ENCODE peak calls at places on chromosomes 5 and 9, in seven cellular contexts. W is endothelial cell of umbilical vein, I is GM23248, S is fibroblast of lung, J is astrocyte, G is GM12878, A is K562. M is an unnamed sample.

GRCh38 chr5:5335115-5335514 is 87.4 kb upstream of the ICE1 start:
- DNase-seq in S (peak; percentile 60), J (peak; percentile 51), I (no peak), A (no peak), W (no peak), G (no peak), M (no peak)

GRCh38 chr5:83718195-83718825 is 2.3 kb downstream of the HAPLN1 start:
- DNase-seq in G (no peak), S (peak; percentile 69), A (peak; percentile 56), J (peak; percentile 52), W (peak; percentile 70), I (peak; percentile 83), M (peak; percentile 80)

GRCh38 chr9:4042966-4043365 is 256.9 kb downstream of the GLIS3 start:
- DNase-seq in I (no peak), S (no peak), G (no peak), J (no peak), A (no peak), W (no peak), M (peak; percentile 52)

GRCh38 chr5:164934039-164934438 is 1428.6 kb downstream of the MAT2B start:
- DNase-seq in J (no peak), I (no peak), S (no peak), A (no peak), W (no peak), G (no peak), M (no peak)

GRCh38 chr9:130042931-130043653 is at the start of gene FNBP1:
- DNase-seq in A (peak; percentile 89), I (peak; percentile 90), W (peak; percentile 80), J (peak; percentile 62), G (no peak), S (peak; percentile 75), M (peak; percentile 90)

GRCh38 chr9:125999504-125999881 is 252.3 kb downstream of the PBX3 start:
- DNase-seq in G (no peak), I (no peak), A (no peak), S (no peak), J (no peak), W (no peak), M (no peak)

GRCh38 chr5:35048910-35049309 is 1.2 kb upstream of the AGXT2 start:
- DNase-seq in S (no peak), I (no peak), G (no peak), A (no peak), W (no peak), J (no peak), M (no peak)

GRCh38 chr5:13957032-13957645 is 12.7 kb upstream of the DNAH5 start:
- DNase-seq in W (peak; percentile 66), I (peak; percentile 80), J (peak; percentile 40), G (no peak), S (peak; percentile 59), A (peak; percentile 27), M (peak; percentile 69)

GRCh38 chr5:149002053-149002452 is 60.8 kb downstream of the SH3TC2 start:
- DNase-seq in I (peak; percentile 97), J (peak; percentile 100), S (peak; percentile 100), A (no peak), W (peak; percentile 64), G (no peak), M (peak; percentile 37)

GRCh38 chr5:76104027-76104426 is 20.8 kb downstream of the SV2C start:
- DNase-seq in W (peak; percentile 38), A (peak; percentile 27), S (peak; percentile 3), G (no peak), I (peak; percentile 35), J (no peak), M (peak; percentile 60)

GRCh38 chr5:150172563-150172962 is 6.0 kb downstream of the CDX1 start:
- DNase-seq in I (no peak), J (no peak), S (no peak), G (no peak), W (no peak), A (no peak), M (no peak)

DNA sequence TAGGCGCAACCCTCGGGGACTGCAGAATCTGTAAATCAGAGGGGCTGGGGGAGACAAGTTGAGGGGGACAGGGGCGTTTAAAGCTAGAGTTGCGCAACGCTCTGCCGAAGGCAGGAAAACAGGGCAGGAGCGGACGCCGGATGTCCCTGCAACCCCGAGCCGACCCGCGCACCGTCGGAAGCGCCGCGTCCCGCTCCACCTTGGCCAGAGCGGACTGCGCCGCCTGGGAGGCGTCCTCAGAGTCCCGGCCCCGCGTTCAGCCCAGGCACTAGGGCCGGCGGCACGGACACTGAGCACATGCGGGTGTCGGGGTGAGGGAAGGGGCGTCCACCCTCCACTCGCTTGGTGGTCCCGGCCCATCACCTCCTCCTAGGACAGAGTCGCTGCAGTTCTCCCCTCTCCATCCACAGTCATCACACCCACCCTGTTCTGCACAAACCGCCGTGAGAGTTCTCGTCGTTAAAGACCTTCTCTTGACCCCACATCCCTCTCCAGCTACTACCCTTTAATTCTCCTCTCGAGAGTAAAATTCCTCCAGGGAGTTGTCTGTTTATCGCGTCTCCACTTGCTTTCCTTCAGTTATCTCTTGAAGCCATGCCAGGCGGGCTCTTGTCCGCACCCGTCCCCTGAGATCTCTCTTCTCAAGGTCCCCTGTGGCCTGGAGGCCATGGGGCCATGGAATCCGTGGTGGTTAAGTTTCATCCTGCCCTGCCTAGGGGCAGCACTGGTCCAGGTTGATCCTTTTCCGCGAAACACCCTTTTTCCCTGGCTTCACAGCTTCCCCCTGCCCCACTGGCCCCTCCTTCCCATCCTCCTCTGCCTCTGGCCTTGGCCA is 826 bp upstream of the PDLIM7 start:
- DNase-seq in I (peak; percentile 60), G (no peak), W (no peak), S (no peak), J (no peak), A (peak; percentile 66), M (no peak)
- TF ChIP-seq EZH2 in I (no peak), G (peak; percentile 26), W (no peak), S (no peak), J (no peak), A (no peak), M (no peak)

GRCh38 chr9:114394523-114395193 is 6.9 kb upstream of the AKNA start:
- DNase-seq in I (no peak), W (no peak), A (no peak), J (no peak), G (no peak), S (no peak), M (no peak)
- H3K27ac ChIP-seq in I (no peak overlapping the region), W (no peak overlapping the region), A (no peak overlapping the region), J (no peak overlapping the region), G (peak overlapping the region; percentile 17), S (no peak overlapping the region), M (no peak overlapping the region)

GRCh38 chr5:3606121-3606831 is 10.6 kb downstream of the IRX1 start:
- DNase-seq in G (no peak), A (no peak), S (no peak), J (no peak), I (peak; percentile 56), W (no peak), M (no peak)
- TF ChIP-seq EZH2 in G (no peak), A (no peak), S (no peak), J (no peak), I (no peak), W (no peak), M (no peak)

DNA sequence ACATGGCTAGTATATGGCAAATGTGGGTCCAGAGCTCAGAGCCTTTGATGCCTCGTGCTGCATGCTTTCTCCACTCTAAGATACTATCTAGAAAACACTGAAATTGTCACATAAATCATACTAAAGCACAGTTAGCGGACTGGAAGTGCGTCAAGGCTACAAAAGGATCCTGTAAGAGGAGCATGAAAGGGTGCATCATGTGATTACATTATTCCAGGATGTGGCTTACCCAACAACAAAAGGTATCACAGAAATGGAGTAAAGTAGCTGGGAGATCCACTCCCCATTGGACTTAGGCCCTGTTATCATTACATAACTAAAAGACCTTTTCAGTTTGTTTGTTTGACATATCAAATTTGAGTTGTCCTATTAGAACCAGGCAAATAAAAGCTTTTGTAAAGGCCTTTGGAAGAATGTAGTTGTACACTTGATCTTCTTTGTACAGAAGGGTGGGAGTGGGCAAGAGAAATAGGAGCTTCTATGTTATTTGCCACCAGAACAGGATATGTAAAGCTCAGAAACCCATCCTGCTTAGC is 6.9 kb downstream of the SLC31A1 start:
- DNase-seq in G (no peak), W (no peak), A (peak; percentile 17), I (no peak), J (no peak), S (no peak), M (no peak)
- H3K27ac ChIP-seq in G (no peak overlapping the region), W (no peak overlapping the region), A (no peak overlapping the region), I (no peak overlapping the region), J (no peak overlapping the region), S (no peak overlapping the region), M (no peak overlapping the region)

GRCh38 chr9:79877943-79878612 is 306.3 kb downstream of the TLE4 start:
- DNase-seq in S (no peak), A (no peak), G (no peak), W (no peak), J (no peak), I (no peak), M (no peak)
- TF ChIP-seq EZH2 in S (no peak), A (no peak), G (no peak), W (no peak), J (no peak), I (no peak), M (no peak)

GRCh38 chr9:99184073-99184426 is 37.7 kb downstream of the ALG2 start:
- DNase-seq in G (no peak), J (no peak), I (no peak), S (no peak), W (no peak), A (no peak), M (no peak)
- H3K27ac ChIP-seq in G (peak overlapping the region; percentile 49), J (no peak overlapping the region), I (no peak overlapping the region), S (no peak overlapping the region), W (peak overlapping the region; percentile 88), A (no peak overlapping the region), M (no peak overlapping the region)